ENCODE peak calls at places on chromosomes 12 and 14, in ten cellular contexts. L, M, O, Z, Y, U, E, Q, N and P are unnamed samples.
A peak's percentile ranks its signal among the peaks of the same experiment; 100 is the strongest.

GRCh38 chr14:36766974-36767373 is 105.3 kb downstream of the PAX9 start:
- DNase-seq in L (no peak), M (no peak), O (no peak), Z (no peak), Y (no peak), U (no peak), E (no peak), Q (no peak), N (no peak), P (no peak)

GRCh38 chr12:7019043-7019569 is 830 bp upstream of the LPCAT3 start:
- DNase-seq in L (no peak), M (no peak), O (no peak), Z (no peak), Y (no peak), U (no peak), E (no peak), Q (no peak), N (no peak), P (no peak)

GRCh38 chr14:104394606-104394910 is 185.0 kb upstream of the C14orf180 start:
- DNase-seq in L (no peak), M (no peak), O (no peak), Z (no peak), Y (no peak), U (no peak), E (peak; percentile 2), Q (no peak), N (no peak), P (no peak)

GRCh38 chr12:68587448-68587873 is 23.2 kb upstream of the RAP1B start:
- DNase-seq in L (no peak), M (no peak), O (no peak), Z (peak; percentile 85), Y (no peak), U (no peak), E (no peak), Q (peak; percentile 58), N (no peak), P (no peak)

GRCh38 chr12:105214141-105214540 is 21.8 kb downstream of the APPL2 start:
- DNase-seq in L (no peak), M (no peak), O (peak; percentile 84), Z (no peak), Y (no peak), U (peak; percentile 42), E (no peak), Q (no peak), N (no peak), P (no peak)

GRCh38 chr14:46405095-46405494 is 246.5 kb downstream of the RPL10L start:
- DNase-seq in L (no peak), M (no peak), O (no peak), Z (no peak), Y (no peak), U (no peak), E (no peak), Q (no peak), N (no peak), P (no peak)

GRCh38 chr12:131583085-131583712 is 127.7 kb upstream of the SFSWAP start:
- DNase-seq in L (no peak), M (no peak), O (no peak), Z (no peak), Y (no peak), U (no peak), E (no peak), Q (peak; percentile 14), N (no peak), P (no peak)

GRCh38 chr12:32296541-32296940 is 102.8 kb upstream of the FGD4 start:
- DNase-seq in L (no peak), M (no peak), O (peak; percentile 24), Z (no peak), Y (no peak), U (no peak), E (no peak), Q (no peak), N (no peak), P (no peak)

GRCh38 chr12:19388131-19388549 is 51.2 kb upstream of the AEBP2 start:
- DNase-seq in L (no peak), M (peak; percentile 77), O (peak; percentile 61), Z (no peak), Y (no peak), U (no peak), E (no peak), Q (no peak), N (no peak), P (no peak)

GRCh38 chr14:90300649-90301048 is 31.1 kb downstream of the NRDE2 start:
- DNase-seq in L (no peak), M (no peak), O (peak; percentile 44), Z (peak; percentile 81), Y (no peak), U (no peak), E (peak; percentile 46), Q (no peak), N (no peak), P (no peak)

GRCh38 chr14:104281768-104282301 is 143.4 kb downstream of the KIF26A start:
- DNase-seq in L (no peak), M (no peak), O (no peak), Z (no peak), Y (no peak), U (no peak), E (no peak), Q (peak; percentile 24), N (no peak), P (no peak)

GRCh38 chr12:40010899-40011774 is 94.7 kb downstream of the SLC2A13 start:
- DNase-seq in L (peak; percentile 50), M (peak; percentile 66), O (peak; percentile 73), Z (peak; percentile 67), Y (peak; percentile 65), U (peak; percentile 53), E (peak; percentile 78), Q (peak; percentile 74), N (peak; percentile 21), P (no peak)

GRCh38 chr12:89309452-89309802 is 42.9 kb downstream of the DUSP6 start:
- DNase-seq in L (peak; percentile 6), M (no peak), O (no peak), Z (no peak), Y (peak; percentile 11), U (no peak), E (no peak), Q (no peak), N (no peak), P (no peak)

GRCh38 chr12:18382486-18382885 is 121.2 kb downstream of the PIK3C2G start:
- DNase-seq in L (peak; percentile 4), M (no peak), O (peak; percentile 86), Z (no peak), Y (peak; percentile 3), U (peak; percentile 26), E (peak; percentile 46), Q (no peak), N (no peak), P (no peak)

GRCh38 chr14:81330619-81331122 is 69.5 kb downstream of the STON2 start:
- DNase-seq in L (no peak), M (no peak), O (no peak), Z (no peak), Y (no peak), U (no peak), E (no peak), Q (no peak), N (no peak), P (no peak)

GRCh38 chr14:99572173-99572999 is 31.6 kb downstream of the CCDC85C start:
- DNase-seq in L (peak; percentile 48), M (no peak), O (no peak), Z (no peak), Y (no peak), U (no peak), E (no peak), Q (no peak), N (no peak), P (no peak)